ENCODE peak calls at places on chromosomes 1 and 21, in nine cellular contexts. P is transverse colon, K is uterus, M is tibial nerve, D is A549, F is lower leg skin, H is GM12892, Y is body of pancreas, U is prostate gland. V is an unnamed sample.

GRCh38 chr1:34378968-34379729 is 202.4 kb downstream of the C1orf94 start:
- DNase-seq in D (no peak), K (no peak), Y (no peak), F (no peak), U (no peak), M (no peak), P (no peak), H (no peak), V (peak; percentile 87)

GRCh38 chr1:230972855-230973271 is 5.8 kb downstream of the TTC13 start:
- DNase-seq in P (peak; percentile 31), D (no peak), U (no peak), Y (no peak), K (no peak), H (no peak), M (no peak), F (no peak), V (no peak)

GRCh38 chr1:109901508-109902145 is 9.0 kb upstream of the CSF1 start:
- DNase-seq in D (no peak), U (no peak), K (no peak), Y (peak; percentile 69), M (no peak), H (no peak), F (no peak), P (peak; percentile 42), V (peak; percentile 93)

GRCh38 chr1:151613275-151613867 is 1.5 kb downstream of the SNX27 start:
- DNase-seq in F (no peak), D (no peak), M (no peak), K (peak; percentile 23), U (no peak), P (no peak), Y (no peak), H (no peak), V (peak; percentile 42)

GRCh38 chr1:51541313-51542050 is 22.4 kb upstream of the EPS15 start:
- DNase-seq in Y (no peak), P (no peak), K (no peak), F (no peak), U (no peak), D (no peak), H (no peak), M (no peak), V (no peak)

GRCh38 chr21:35075546-35075945 is 26.4 kb upstream of the RUNX1 start:
- DNase-seq in D (no peak), H (no peak), U (no peak), M (peak; percentile 22), P (no peak), K (no peak), Y (peak; percentile 8), F (no peak), V (no peak)

GRCh38 chr1:228445867-228446584 is 29.4 kb upstream of the TRIM17 start:
- DNase-seq in U (no peak), Y (peak; percentile 30), P (no peak), D (peak; percentile 70), F (peak; percentile 71), M (peak; percentile 31), K (no peak), H (peak; percentile 58), V (peak; percentile 36)

GRCh38 chr1:192993426-192994085 is 65.6 kb downstream of the UCHL5 start:
- DNase-seq in U (no peak), M (no peak), Y (no peak), F (no peak), H (no peak), D (no peak), K (no peak), P (no peak), V (no peak)

GRCh38 chr1:192158181-192158580 is at the start of gene RGS18:
- DNase-seq in U (no peak), D (no peak), H (no peak), P (no peak), M (peak; percentile 30), Y (peak; percentile 52), K (no peak), F (no peak), V (no peak)

GRCh38 chr1:59360170-59360569 is 63.3 kb downstream of the FGGY start:
- DNase-seq in D (no peak), K (peak; percentile 47), F (no peak), M (no peak), Y (no peak), P (no peak), U (no peak), H (no peak), V (no peak)

GRCh38 chr1:227318852-227319607 is 738 bp upstream of the CDC42BPA start:
- DNase-seq in Y (peak; percentile 51), H (no peak), K (peak; percentile 58), U (peak; percentile 63), F (peak; percentile 87), D (peak; percentile 51), M (peak; percentile 49), P (peak; percentile 43), V (peak; percentile 35)

GRCh38 chr1:176826265-176826664 is 338.2 kb downstream of the ASTN1 start:
- DNase-seq in P (no peak), K (no peak), D (no peak), H (no peak), F (no peak), M (no peak), U (no peak), Y (no peak), V (no peak)

GRCh38 chr1:18879791-18880309 is 20.4 kb upstream of the TAS1R2 start:
- DNase-seq in Y (no peak), U (no peak), K (no peak), D (no peak), H (no peak), M (no peak), F (no peak), P (no peak), V (no peak)

GRCh38 chr1:15684042-15684461 is at the start of gene PLEKHM2:
- DNase-seq in D (peak; percentile 38), Y (peak; percentile 53), M (no peak), P (peak; percentile 50), U (no peak), H (peak; percentile 85), F (peak; percentile 89), K (peak; percentile 39), V (peak; percentile 79)

GRCh38 chr1:161261859-161262225 is 3.3 kb downstream of the PCP4L1 start:
- DNase-seq in P (no peak), H (no peak), Y (peak; percentile 14), D (no peak), U (no peak), M (no peak), F (peak; percentile 7), K (no peak), V (no peak)

GRCh38 chr1:36955016-36955415 is 79.3 kb downstream of the GRIK3 start:
- DNase-seq in Y (no peak), H (no peak), U (no peak), K (no peak), F (no peak), D (no peak), P (no peak), M (no peak), V (no peak)

GRCh38 chr21:44694776-44695175 is 2.2 kb upstream of the KRTAP10-12 start:
- DNase-seq in U (no peak), K (no peak), D (no peak), H (no peak), P (no peak), Y (no peak), M (no peak), F (peak; percentile 59), V (no peak)

GRCh38 chr1:181626252-181626938 is 143.1 kb downstream of the CACNA1E start:
- DNase-seq in M (no peak), P (no peak), D (no peak), H (no peak), Y (no peak), F (no peak), U (no peak), K (no peak), V (no peak)

GRCh38 chr1:101567582-101568189 is 330.9 kb downstream of the S1PR1 start:
- DNase-seq in M (no peak), P (peak; percentile 40), Y (peak; percentile 13), H (peak; percentile 10), F (no peak), D (peak; percentile 1), U (no peak), K (no peak), V (peak; percentile 29)

GRCh38 chr1:172658871-172659453 is at the start of gene FASLG:
- DNase-seq in F (no peak), M (no peak), K (no peak), D (no peak), Y (no peak), H (no peak), P (no peak), U (no peak), V (no peak)

GRCh38 chr1:204947338-204947737 is 76.7 kb downstream of the NFASC start:
- DNase-seq in P (no peak), Y (no peak), M (no peak), F (no peak), D (no peak), U (no peak), H (no peak), K (no peak), V (no peak)
- TF ChIP-seq POLR2A in P (no peak), Y (no peak), M (no peak), F (no peak), D (no peak), U (no peak), H (no peak), K (no peak), V (no peak)

GRCh38 chr1:156122519-156123355 is 8.2 kb downstream of the LMNA start:
- DNase-seq in F (peak; percentile 96), P (peak; percentile 79), H (no peak), Y (peak; percentile 88), D (no peak), K (peak; percentile 94), U (peak; percentile 50), M (peak; percentile 77), V (peak; percentile 78)
- TF ChIP-seq POLR2A in F (no peak), P (peak; percentile 67), H (no peak), Y (peak; percentile 45), D (no peak), K (peak; percentile 40), U (peak; percentile 8), M (no peak), V (no peak)

GRCh38 chr1:1630191-1630964 is 1.6 kb upstream of the MMP23B start:
- DNase-seq in F (peak; percentile 96), K (no peak), D (no peak), U (peak; percentile 46), M (peak; percentile 34), P (peak; percentile 86), Y (peak; percentile 64), H (peak; percentile 100), V (peak; percentile 86)
- TF ChIP-seq POLR2A in F (no peak), K (no peak), D (no peak), U (peak; percentile 18), M (no peak), P (peak; percentile 27), Y (no peak), H (no peak), V (no peak)

DNA sequence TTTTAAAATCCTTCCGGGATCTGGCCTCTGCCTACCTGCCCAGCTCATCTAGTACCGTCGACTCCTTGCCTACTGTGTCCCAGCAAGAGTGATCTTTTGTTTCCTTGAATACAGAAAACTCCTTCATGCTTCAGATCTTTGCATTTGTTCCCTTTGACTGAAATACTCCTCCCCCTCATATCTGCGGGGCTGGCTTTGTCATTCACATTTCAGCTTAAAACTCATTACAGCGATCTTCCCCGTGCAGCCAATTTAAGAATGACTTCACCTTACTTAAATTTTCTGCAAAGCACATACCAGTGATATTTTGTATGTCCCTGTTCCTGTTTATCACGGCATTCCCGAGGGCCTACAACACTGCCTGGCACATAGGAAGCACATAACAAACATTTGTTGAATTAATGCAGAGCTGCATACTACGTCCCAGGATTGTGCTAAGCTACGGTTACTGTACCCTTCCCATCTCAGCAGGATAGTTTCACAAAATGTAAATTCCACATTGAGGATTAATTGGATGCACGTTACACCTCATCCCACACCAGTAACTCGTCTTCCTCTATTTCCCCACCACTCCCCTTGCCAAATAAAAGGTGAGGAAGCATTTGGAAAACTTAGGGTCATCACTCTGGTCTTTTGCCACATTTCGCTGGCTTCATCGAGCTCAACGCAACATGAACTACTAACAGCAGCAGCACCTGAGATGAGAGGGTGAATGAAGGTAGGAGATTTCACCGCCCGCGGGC is 799 bp upstream of the DESI2 start:
- DNase-seq in K (no peak), U (no peak), F (no peak), M (no peak), D (no peak), Y (no peak), P (no peak), H (no peak), V (no peak)
- TF ChIP-seq POLR2A in K (no peak), U (no peak), F (no peak), M (no peak), D (peak; percentile 65), Y (no peak), P (no peak), H (peak; percentile 43), V (no peak)

V was measured in erythroblast.